ENCODE peak calls at places on chromosome 16, in six cellular contexts. One of them, this sample, is unnamed. For H3K36me3, the result is how much of the 10 kb centered on the place peaks cover.

GRCh38 chr16:54517181-54517580 is 230.6 kb upstream of the IRX3 start:
- DNase-seq in neural progenitor cell: no peak
- DNase-seq in left ventricle myocardium inferior: no peak
- DNase-seq in GM23338: no peak
- DNase-seq in IMR-90: no peak
- DNase-seq in prostate gland: no peak
- DNase-seq in this sample: no peak

GRCh38 chr16:49496656-49497055 is 123.1 kb downstream of the C16orf78 start:
- DNase-seq in neural progenitor cell: no peak
- DNase-seq in left ventricle myocardium inferior: no peak
- DNase-seq in GM23338: no peak
- DNase-seq in IMR-90: no peak
- DNase-seq in prostate gland: no peak
- DNase-seq in this sample: no peak

GRCh38 chr16:88906020-88906419 is 39.6 kb upstream of the PABPN1L start:
- DNase-seq in neural progenitor cell: no peak
- DNase-seq in left ventricle myocardium inferior: no peak
- DNase-seq in GM23338: no peak
- DNase-seq in IMR-90: no peak
- DNase-seq in prostate gland: no peak
- DNase-seq in this sample: no peak

GRCh38 chr16:54511181-54511731 is 224.7 kb upstream of the IRX3 start:
- DNase-seq in neural progenitor cell: peak
- DNase-seq in left ventricle myocardium inferior: no peak
- DNase-seq in GM23338: no peak
- DNase-seq in IMR-90: no peak
- DNase-seq in prostate gland: no peak
- DNase-seq in this sample: no peak

GRCh38 chr16:89983550-89983949 is 35.0 kb downstream of the DEF8 start:
- DNase-seq in neural progenitor cell: no peak
- DNase-seq in left ventricle myocardium inferior: no peak
- DNase-seq in GM23338: no peak
- DNase-seq in IMR-90: no peak
- DNase-seq in prostate gland: no peak
- DNase-seq in this sample: no peak

GRCh38 chr16:50604610-50605009 is 56.4 kb downstream of the NKD1 start:
- DNase-seq in neural progenitor cell: no peak
- DNase-seq in left ventricle myocardium inferior: no peak
- DNase-seq in GM23338: no peak
- DNase-seq in IMR-90: no peak
- DNase-seq in prostate gland: no peak
- DNase-seq in this sample: no peak

GRCh38 chr16:30399435-30400186 is 4.4 kb downstream of the ZNF48 start:
- DNase-seq in neural progenitor cell: no peak
- DNase-seq in left ventricle myocardium inferior: no peak
- DNase-seq in GM23338: no peak
- DNase-seq in IMR-90: no peak
- DNase-seq in prostate gland: no peak
- DNase-seq in this sample: no peak

GRCh38 chr16:66131156-66131807 is 235.2 kb upstream of the CDH5 start:
- DNase-seq in neural progenitor cell: no peak
- DNase-seq in left ventricle myocardium inferior: no peak
- DNase-seq in GM23338: no peak
- DNase-seq in IMR-90: peak
- DNase-seq in prostate gland: no peak
- DNase-seq in this sample: peak

GRCh38 chr16:2458887-2459646 is 842 bp upstream of the TEDC2 start:
- DNase-seq in neural progenitor cell: no peak
- DNase-seq in left ventricle myocardium inferior: no peak
- DNase-seq in GM23338: peak
- DNase-seq in IMR-90: no peak
- DNase-seq in prostate gland: no peak
- DNase-seq in this sample: no peak

GRCh38 chr16:79358188-79358587 is 242.3 kb downstream of the MAF start:
- DNase-seq in neural progenitor cell: no peak
- DNase-seq in left ventricle myocardium inferior: peak
- DNase-seq in GM23338: no peak
- DNase-seq in IMR-90: no peak
- DNase-seq in prostate gland: no peak
- DNase-seq in this sample: no peak

GRCh38 chr16:66146689-66147330 is 219.7 kb upstream of the CDH5 start:
- DNase-seq in neural progenitor cell: no peak
- DNase-seq in left ventricle myocardium inferior: no peak
- DNase-seq in GM23338: no peak
- DNase-seq in IMR-90: peak
- DNase-seq in prostate gland: no peak
- DNase-seq in this sample: no peak

GRCh38 chr16:84314373-84314772 is 19.7 kb downstream of the WFDC1 start:
- DNase-seq in neural progenitor cell: no peak
- DNase-seq in left ventricle myocardium inferior: no peak
- DNase-seq in GM23338: no peak
- DNase-seq in IMR-90: no peak
- DNase-seq in prostate gland: no peak
- DNase-seq in this sample: peak

GRCh38 chr16:25855818-25856217 is 164.1 kb downstream of the HS3ST4 start:
- DNase-seq in neural progenitor cell: peak
- DNase-seq in left ventricle myocardium inferior: no peak
- DNase-seq in GM23338: peak
- DNase-seq in IMR-90: no peak
- DNase-seq in prostate gland: no peak
- DNase-seq in this sample: no peak

GRCh38 chr16:8960788-8961109 is 3.0 kb downstream of the USP7 start:
- DNase-seq in neural progenitor cell: no peak
- DNase-seq in left ventricle myocardium inferior: no peak
- DNase-seq in GM23338: no peak
- DNase-seq in IMR-90: no peak
- DNase-seq in prostate gland: no peak
- DNase-seq in this sample: no peak
- H3K4me3 ChIP-seq in neural progenitor cell: peak
- H3K4me3 ChIP-seq in left ventricle myocardium inferior: peak
- H3K4me3 ChIP-seq in GM23338: peak
- H3K4me3 ChIP-seq in IMR-90: no peak
- H3K4me3 ChIP-seq in prostate gland: no peak
- H3K4me3 ChIP-seq in this sample: no peak

GRCh38 chr16:75062944-75063444 is 53.6 kb downstream of the LDHD start:
- DNase-seq in neural progenitor cell: no peak
- DNase-seq in left ventricle myocardium inferior: no peak
- DNase-seq in GM23338: no peak
- DNase-seq in IMR-90: no peak
- DNase-seq in prostate gland: no peak
- DNase-seq in this sample: no peak
- TF ChIP-seq CTCF in neural progenitor cell: no peak
- TF ChIP-seq CTCF in left ventricle myocardium inferior: peak
- TF ChIP-seq CTCF in GM23338: peak
- TF ChIP-seq CTCF in IMR-90: no peak
- TF ChIP-seq CTCF in prostate gland: no peak
- TF ChIP-seq CTCF in this sample: no peak

DNA sequence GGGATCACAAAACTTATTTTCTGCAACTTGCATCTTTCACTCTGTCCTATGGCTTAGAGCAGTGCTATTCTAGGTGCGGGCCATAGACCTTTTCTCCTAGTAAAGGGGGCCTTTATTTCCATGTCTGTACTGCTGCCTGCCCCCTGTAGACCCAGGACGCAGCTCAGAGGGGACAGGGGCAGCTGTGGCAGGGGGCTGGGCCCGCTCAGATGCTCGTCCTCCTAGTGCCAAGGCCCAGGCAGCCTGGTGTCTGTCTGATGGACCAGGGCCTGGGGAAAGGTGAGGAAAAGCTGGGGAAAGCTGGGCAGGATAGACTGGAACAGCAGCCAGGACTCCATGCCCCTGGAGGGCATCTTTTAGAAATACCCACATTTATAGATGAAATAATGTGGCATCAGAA is 25.6 kb downstream of the VAC14 start:
- DNase-seq in neural progenitor cell: no peak
- DNase-seq in left ventricle myocardium inferior: no peak
- DNase-seq in GM23338: no peak
- DNase-seq in IMR-90: no peak
- DNase-seq in prostate gland: no peak
- DNase-seq in this sample: no peak
- H3K36me3 ChIP-seq in neural progenitor cell: under half
- H3K36me3 ChIP-seq in left ventricle myocardium inferior: under half
- H3K36me3 ChIP-seq in GM23338: under half
- H3K36me3 ChIP-seq in IMR-90: under half
- H3K36me3 ChIP-seq in prostate gland: under half
- H3K36me3 ChIP-seq in this sample: under half

GRCh38 chr16:85514601-85515318 is 98.4 kb upstream of the GSE1 start:
- DNase-seq in neural progenitor cell: peak
- DNase-seq in left ventricle myocardium inferior: peak
- DNase-seq in GM23338: peak
- DNase-seq in IMR-90: peak
- DNase-seq in prostate gland: peak
- DNase-seq in this sample: peak
- H3K4me3 ChIP-seq in neural progenitor cell: no peak
- H3K4me3 ChIP-seq in left ventricle myocardium inferior: peak
- H3K4me3 ChIP-seq in GM23338: no peak
- H3K4me3 ChIP-seq in IMR-90: no peak
- H3K4me3 ChIP-seq in prostate gland: no peak
- H3K4me3 ChIP-seq in this sample: no peak

GRCh38 chr16:67446968-67447507 is 16.1 kb downstream of the HSD11B2 start:
- DNase-seq in neural progenitor cell: no peak
- DNase-seq in left ventricle myocardium inferior: no peak
- DNase-seq in GM23338: no peak
- DNase-seq in IMR-90: no peak
- DNase-seq in prostate gland: no peak
- DNase-seq in this sample: no peak

GRCh38 chr16:67449328-67449727 is 18.4 kb downstream of the HSD11B2 start:
- DNase-seq in neural progenitor cell: no peak
- DNase-seq in left ventricle myocardium inferior: peak
- DNase-seq in GM23338: no peak
- DNase-seq in IMR-90: no peak
- DNase-seq in prostate gland: no peak
- DNase-seq in this sample: no peak

GRCh38 chr16:67448580-67448979 is 17.7 kb downstream of the HSD11B2 start:
- DNase-seq in neural progenitor cell: no peak
- DNase-seq in left ventricle myocardium inferior: no peak
- DNase-seq in GM23338: no peak
- DNase-seq in IMR-90: no peak
- DNase-seq in prostate gland: no peak
- DNase-seq in this sample: no peak

GRCh38 chr16:67445913-67446907 is 15.3 kb downstream of the HSD11B2 start:
- DNase-seq in neural progenitor cell: no peak
- DNase-seq in left ventricle myocardium inferior: peak
- DNase-seq in GM23338: no peak
- DNase-seq in IMR-90: no peak
- DNase-seq in prostate gland: no peak
- DNase-seq in this sample: no peak

DNA sequence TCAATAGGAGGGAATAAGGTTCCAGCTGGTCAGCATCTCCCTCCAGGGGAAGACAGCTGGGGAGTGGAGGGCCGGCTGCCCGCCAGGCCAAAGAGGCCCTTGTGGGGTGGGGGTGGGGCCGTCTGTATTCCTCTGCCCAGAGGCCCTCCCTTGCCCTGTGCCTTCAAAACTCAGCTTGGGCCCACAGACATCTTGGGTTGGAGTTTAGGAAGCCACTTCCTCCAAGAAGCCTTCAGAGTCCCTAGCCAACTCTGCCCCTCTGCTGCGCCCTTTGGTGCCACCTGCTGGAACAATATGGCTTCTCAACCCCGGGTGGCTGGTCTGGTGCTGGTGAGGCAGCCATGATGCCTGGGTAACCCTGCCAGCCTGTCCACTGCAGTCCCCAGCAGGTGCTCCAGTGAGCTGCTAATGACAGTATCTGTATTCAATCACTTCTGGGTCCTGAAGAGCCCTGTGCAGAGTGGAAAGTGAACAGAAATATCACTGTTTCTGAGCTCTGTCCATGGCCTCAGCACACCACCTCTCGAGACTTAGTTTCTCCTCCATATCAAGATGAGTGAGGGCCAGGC is 16.7 kb downstream of the HSD11B2 start:
- DNase-seq in neural progenitor cell: no peak
- DNase-seq in left ventricle myocardium inferior: peak
- DNase-seq in GM23338: peak
- DNase-seq in IMR-90: peak
- DNase-seq in prostate gland: no peak
- DNase-seq in this sample: peak
- TF ChIP-seq CTCF in neural progenitor cell: peak
- TF ChIP-seq CTCF in left ventricle myocardium inferior: peak
- TF ChIP-seq CTCF in GM23338: peak
- TF ChIP-seq CTCF in IMR-90: peak
- TF ChIP-seq CTCF in prostate gland: no peak
- TF ChIP-seq CTCF in this sample: peak

DNA sequence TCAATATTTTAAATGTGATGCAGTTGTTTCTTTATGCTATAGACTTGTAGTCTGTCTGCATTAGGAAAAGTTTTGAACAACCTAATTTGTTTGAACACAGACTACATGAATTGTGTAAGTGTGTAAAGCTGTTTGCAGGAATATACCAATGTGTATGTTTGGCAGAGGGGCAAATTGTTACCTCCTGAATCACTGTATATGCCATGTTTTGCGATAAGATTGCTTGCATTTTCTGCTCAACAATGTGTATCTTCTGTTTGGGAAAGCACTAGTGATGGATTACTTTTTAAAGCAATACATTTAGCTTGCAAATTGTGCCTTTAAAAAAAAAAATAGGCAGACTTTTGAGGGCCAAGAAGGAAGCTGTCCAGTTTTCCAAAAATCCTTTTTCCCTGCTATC is 14.6 kb downstream of the RBBP6 start:
- DNase-seq in neural progenitor cell: no peak
- DNase-seq in left ventricle myocardium inferior: no peak
- DNase-seq in GM23338: no peak
- DNase-seq in IMR-90: peak
- DNase-seq in prostate gland: no peak
- DNase-seq in this sample: no peak
- H3K36me3 ChIP-seq in neural progenitor cell: half or more
- H3K36me3 ChIP-seq in left ventricle myocardium inferior: half or more
- H3K36me3 ChIP-seq in GM23338: under half
- H3K36me3 ChIP-seq in IMR-90: under half
- H3K36me3 ChIP-seq in prostate gland: under half
- H3K36me3 ChIP-seq in this sample: under half

GRCh38 chr16:4232541-4233386 is 9.1 kb downstream of the SRL start:
- DNase-seq in neural progenitor cell: no peak
- DNase-seq in left ventricle myocardium inferior: no peak
- DNase-seq in GM23338: no peak
- DNase-seq in IMR-90: no peak
- DNase-seq in prostate gland: no peak
- DNase-seq in this sample: no peak
- H3K4me3 ChIP-seq in neural progenitor cell: no peak
- H3K4me3 ChIP-seq in left ventricle myocardium inferior: peak
- H3K4me3 ChIP-seq in GM23338: no peak
- H3K4me3 ChIP-seq in IMR-90: no peak
- H3K4me3 ChIP-seq in prostate gland: no peak
- H3K4me3 ChIP-seq in this sample: no peak

This sample was measured in bronchial epithelial cell.